ENCODE peak calls at places on chromosome 21, in ten cellular contexts. V, B, T, L, M, P, H, N, R and S are unnamed samples.

GRCh38 chr21:36235058-36235582 is 78.5 kb downstream of the DOP1B start:
- DNase-seq in T (no peak), V (no peak), H (no peak), L (no peak), B (no peak), M (no peak), P (no peak), R (peak), N (no peak), S (no peak)

GRCh38 chr21:26385721-26386120 is 187.4 kb downstream of the CYYR1 start:
- DNase-seq in V (no peak), M (no peak), P (no peak), T (no peak), L (no peak), H (no peak), R (no peak), B (no peak), N (no peak), S (no peak)

GRCh38 chr21:43341349-43342163 is 85.4 kb downstream of the SIK1 start:
- DNase-seq in T (no peak), L (no peak), P (peak), R (no peak), N (no peak), V (no peak), H (no peak), M (no peak), B (no peak), S (no peak)

GRCh38 chr21:42534361-42534900 is 20.8 kb downstream of the SLC37A1 start:
- DNase-seq in L (no peak), P (peak), B (no peak), T (no peak), M (no peak), V (no peak), H (no peak), R (no peak), N (no peak), S (peak)

GRCh38 chr21:28943631-28944030 is 49.0 kb downstream of the LTN1 start:
- DNase-seq in L (no peak), N (no peak), H (peak), B (no peak), M (no peak), V (no peak), R (no peak), P (no peak), T (no peak), S (no peak)

GRCh38 chr21:35352066-35352770 is 303.1 kb upstream of the RUNX1 start:
- DNase-seq in P (no peak), N (no peak), R (no peak), H (no peak), B (no peak), L (no peak), V (no peak), T (no peak), M (peak), S (no peak)

GRCh38 chr21:37208056-37208705 is 59.0 kb downstream of the VPS26C start:
- DNase-seq in V (peak), P (peak), B (no peak), N (peak), H (peak), R (peak), M (no peak), T (no peak), L (peak), S (peak)

GRCh38 chr21:30829659-30830058 is at the start of gene KRTAP7-1:
- DNase-seq in T (no peak), R (no peak), M (no peak), B (no peak), H (no peak), N (no peak), V (no peak), P (no peak), L (no peak), S (no peak)

GRCh38 chr21:25491267-25491666 is 116.0 kb downstream of the MRPL39 start:
- DNase-seq in T (no peak), V (no peak), R (no peak), L (no peak), N (no peak), H (no peak), B (no peak), P (no peak), M (no peak), S (no peak)

GRCh38 chr21:30233636-30234035 is 17.7 kb upstream of the CLDN8 start:
- DNase-seq in H (no peak), L (no peak), B (no peak), P (no peak), T (no peak), N (no peak), M (no peak), R (no peak), V (no peak), S (no peak)

GRCh38 chr21:25848309-25848708 is 113.5 kb downstream of the GABPA start:
- DNase-seq in L (no peak), T (no peak), H (no peak), N (no peak), B (no peak), M (no peak), P (no peak), R (no peak), V (no peak), S (no peak)

GRCh38 chr21:32412998-32413504 is 545 bp downstream of the EVA1C start:
- DNase-seq in B (no peak), N (no peak), P (peak), L (peak), T (no peak), V (peak), R (peak), M (no peak), H (no peak), S (no peak)

GRCh38 chr21:26469789-26470188 is 103.3 kb downstream of the CYYR1 start:
- DNase-seq in N (no peak), M (peak), T (peak), R (no peak), P (peak), H (peak), L (no peak), B (peak), V (no peak), S (no peak)

GRCh38 chr21:44658511-44658910 is 779 bp downstream of the KRTAP12-3 start:
- DNase-seq in P (no peak), T (no peak), R (no peak), V (no peak), L (no peak), N (no peak), M (no peak), B (no peak), H (no peak), S (no peak)

GRCh38 chr21:31335957-31336738 is 7.9 kb downstream of the TIAM1 start:
- DNase-seq in P (peak), H (peak), B (peak), N (peak), V (no peak), L (no peak), M (peak), R (no peak), T (peak), S (no peak)

GRCh38 chr21:36385909-36386642 is 884 bp downstream of the CHAF1B start:
- DNase-seq in V (no peak), H (peak), T (no peak), P (no peak), R (no peak), M (no peak), N (no peak), B (no peak), L (no peak), S (no peak)

GRCh38 chr21:32612999-32613337 is 791 bp upstream of the CFAP298 start:
- DNase-seq in M (no peak), R (no peak), L (no peak), N (no peak), T (no peak), B (no peak), V (no peak), P (no peak), H (no peak), S (no peak)

GRCh38 chr21:28791595-28792282 is 200.9 kb downstream of the LTN1 start:
- DNase-seq in N (peak), M (no peak), P (no peak), H (no peak), V (no peak), T (no peak), R (no peak), L (no peak), B (no peak), S (no peak)

GRCh38 chr21:36747815-36748381 is 49.0 kb downstream of the SIM2 start:
- DNase-seq in M (no peak), R (peak), P (peak), T (no peak), L (peak), H (peak), N (peak), B (no peak), V (no peak), S (no peak)

GRCh38 chr21:44398499-44398898 is 45.1 kb downstream of the TRPM2 start:
- DNase-seq in V (no peak), M (peak), N (no peak), H (no peak), R (no peak), B (no peak), T (no peak), P (no peak), L (no peak), S (no peak)

GRCh38 chr21:37514038-37514665 is 147.6 kb downstream of the DYRK1A start:
- DNase-seq in N (no peak), T (no peak), P (no peak), M (no peak), B (no peak), V (no peak), H (no peak), L (no peak), R (no peak), S (no peak)

GRCh38 chr21:31248598-31248997 is 95.5 kb downstream of the TIAM1 start:
- DNase-seq in R (no peak), H (peak), M (no peak), L (no peak), T (no peak), B (no peak), N (no peak), P (no peak), V (no peak), S (no peak)

GRCh38 chr21:18725653-18726052 is 322.1 kb upstream of the TMPRSS15 start:
- DNase-seq in M (no peak), V (no peak), P (no peak), L (no peak), N (peak), B (no peak), T (no peak), H (no peak), R (no peak), S (no peak)

GRCh38 chr21:28337319-28337718 is 655.4 kb downstream of the LTN1 start:
- DNase-seq in B (no peak), R (no peak), T (peak), V (no peak), M (peak), P (no peak), H (no peak), L (no peak), N (no peak), S (no peak)

GRCh38 chr21:43752758-43753438 is 23.2 kb downstream of the CSTB start:
- DNase-seq in H (no peak), T (no peak), R (no peak), P (no peak), N (no peak), M (no peak), L (no peak), B (no peak), V (no peak), S (no peak)

GRCh38 chr21:32977216-32977615 is 48.5 kb upstream of the OLIG2 start:
- DNase-seq in R (no peak), N (no peak), M (no peak), P (no peak), H (peak), B (no peak), T (no peak), L (no peak), V (no peak), S (no peak)

GRCh38 chr21:29215709-29216108 is 83.0 kb upstream of the BACH1 start:
- DNase-seq in B (peak), L (no peak), M (no peak), V (no peak), H (no peak), R (no peak), T (no peak), N (no peak), P (no peak), S (no peak)

GRCh38 chr21:44086636-44087425 is 20.4 kb upstream of the PWP2 start:
- DNase-seq in M (no peak), T (no peak), B (no peak), H (no peak), L (no peak), R (no peak), P (no peak), N (no peak), V (no peak), S (no peak)

GRCh38 chr21:42455196-42455595 is 40.8 kb downstream of the RSPH1 start:
- DNase-seq in L (no peak), M (no peak), N (no peak), P (no peak), R (peak), H (no peak), T (no peak), B (no peak), V (no peak), S (no peak)

GRCh38 chr21:45055861-45056260 is 18.5 kb upstream of the ADARB1 start:
- DNase-seq in H (peak), V (no peak), M (no peak), N (no peak), T (no peak), R (no peak), L (no peak), B (no peak), P (no peak), S (no peak)

GRCh38 chr21:44686000-44686781 is 4.2 kb upstream of the KRTAP12-1 start:
- DNase-seq in T (no peak), N (peak), H (no peak), M (no peak), V (no peak), B (no peak), P (peak), L (no peak), R (no peak), S (no peak)

GRCh38 chr21:36909901-36910561 is 56.4 kb downstream of the HLCS start:
- DNase-seq in L (no peak), R (no peak), B (peak), N (no peak), H (peak), M (peak), V (no peak), T (peak), P (no peak), S (no peak)

GRCh38 chr21:42393443-42393950 is 2.4 kb downstream of the TMPRSS3 start:
- DNase-seq in M (no peak), N (peak), H (no peak), B (no peak), P (no peak), V (no peak), T (no peak), R (no peak), L (no peak), S (no peak)

GRCh38 chr21:42641311-42642218 is 11.9 kb upstream of the PDE9A start:
- DNase-seq in H (peak), N (no peak), V (no peak), T (no peak), R (peak), M (no peak), L (peak), B (no peak), P (no peak), S (no peak)

DNA sequence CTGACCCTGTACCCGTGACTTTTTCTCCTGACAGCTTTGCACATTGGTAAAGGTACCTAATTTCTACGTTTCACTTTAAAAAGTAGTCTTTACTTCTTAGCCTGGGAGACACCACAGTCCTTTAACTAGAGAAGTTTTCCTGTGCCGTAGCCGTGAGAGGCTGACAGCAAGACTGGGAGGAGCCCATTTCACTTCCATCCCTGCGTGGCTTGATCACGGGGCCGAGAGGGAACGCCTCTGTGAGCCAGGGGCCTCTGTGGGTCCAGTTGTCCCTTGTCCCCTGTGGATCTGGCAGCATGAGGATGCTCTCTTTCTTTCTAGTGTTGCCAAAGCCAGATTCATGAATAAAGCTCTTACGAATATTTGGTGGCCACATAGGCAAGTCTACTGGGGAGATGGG is 21.6 kb downstream of the PCP4 start:
- DNase-seq in T (no peak), L (no peak), M (no peak), P (no peak), H (no peak), N (no peak), V (no peak), B (no peak), R (no peak), S (no peak)
- TF ChIP-seq CTCF in T (no peak), L (no peak), M (no peak), P (no peak), H (no peak), N (no peak), V (no peak), B (no peak), R (no peak), S (no peak)

GRCh38 chr21:34074283-34075098 is 1.1 kb downstream of the MRPS6 start:
- DNase-seq in P (no peak), B (no peak), M (no peak), T (no peak), N (peak), H (no peak), V (no peak), L (peak), R (no peak), S (no peak)
- TF ChIP-seq CTCF in P (no peak), B (peak), M (no peak), T (peak), N (peak), H (no peak), V (no peak), L (no peak), R (no peak), S (no peak)

DNA sequence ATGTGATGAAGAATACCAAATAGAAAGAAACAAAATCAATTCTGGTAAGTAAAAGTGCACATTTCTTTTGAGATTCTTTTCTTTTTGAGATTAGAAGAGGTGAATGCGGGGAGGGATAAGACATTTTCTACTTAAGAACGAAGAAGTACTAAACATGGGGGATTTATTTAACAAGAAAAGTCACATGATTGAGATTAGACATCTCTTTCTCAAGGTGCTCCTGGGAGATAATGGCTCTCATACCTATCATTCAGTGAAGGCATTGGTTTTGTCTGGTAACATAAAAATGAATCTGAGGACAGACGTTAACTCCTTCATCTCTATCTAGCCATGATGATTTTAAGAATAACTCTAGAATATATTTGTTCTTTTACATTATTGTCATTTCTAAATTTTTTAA is 147.9 kb upstream of the SAMSN1 start:
- DNase-seq in R (no peak), T (no peak), N (no peak), M (no peak), V (no peak), B (no peak), L (no peak), P (no peak), H (no peak), S (no peak)
- TF ChIP-seq CTCF in R (no peak), T (no peak), N (no peak), M (no peak), V (no peak), B (no peak), L (no peak), P (no peak), H (no peak), S (no peak)

GRCh38 chr21:41374867-41375533 is 13.2 kb downstream of the MX2 start:
- DNase-seq in N (peak), P (peak), L (no peak), B (no peak), H (no peak), V (peak), R (no peak), M (no peak), T (no peak), S (no peak)

GRCh38 chr21:41373253-41373652 is 11.4 kb downstream of the MX2 start:
- DNase-seq in B (no peak), H (no peak), R (peak), L (no peak), V (peak), M (no peak), P (peak), N (no peak), T (no peak), S (no peak)

GRCh38 chr21:41375875-41376274 is 14.0 kb downstream of the MX2 start:
- DNase-seq in L (no peak), V (no peak), T (no peak), B (no peak), R (no peak), P (no peak), N (no peak), M (no peak), H (no peak), S (no peak)

GRCh38 chr21:41373769-41374168 is 11.9 kb downstream of the MX2 start:
- DNase-seq in M (no peak), B (no peak), N (no peak), H (no peak), T (no peak), R (peak), P (peak), L (no peak), V (no peak), S (no peak)

DNA sequence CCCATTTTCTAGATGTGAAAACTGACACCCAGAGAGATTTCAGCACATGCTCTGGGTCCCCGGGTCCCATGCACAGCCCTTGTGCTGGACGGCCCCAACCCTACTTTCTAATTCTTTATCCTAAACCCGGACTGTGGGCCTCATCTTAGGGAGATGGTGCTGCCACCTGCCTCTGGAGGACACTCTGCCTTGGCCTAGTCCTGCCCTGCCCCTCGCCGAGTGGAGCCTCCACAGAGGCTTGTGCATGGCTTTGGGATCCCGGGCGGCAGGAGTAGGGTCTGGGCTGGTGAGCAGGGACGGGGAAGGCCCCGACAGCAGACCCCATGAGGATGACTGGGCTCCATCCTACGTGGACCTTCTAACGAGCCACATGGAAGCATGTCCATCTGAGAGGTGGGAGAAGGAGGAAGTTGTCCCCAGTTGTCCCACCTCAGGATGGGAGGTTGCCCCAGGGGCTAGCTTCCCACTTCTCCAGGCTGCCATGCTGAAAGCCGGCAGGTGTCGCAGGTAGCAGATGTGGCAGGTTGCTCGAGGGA is 12.4 kb downstream of the MX2 start:
- DNase-seq in T (no peak), V (peak), M (no peak), P (peak), R (peak), N (no peak), B (no peak), L (no peak), H (no peak), S (peak)
- TF ChIP-seq CTCF in T (no peak), V (no peak), M (no peak), P (no peak), R (no peak), N (no peak), B (no peak), L (no peak), H (no peak), S (no peak)

DNA sequence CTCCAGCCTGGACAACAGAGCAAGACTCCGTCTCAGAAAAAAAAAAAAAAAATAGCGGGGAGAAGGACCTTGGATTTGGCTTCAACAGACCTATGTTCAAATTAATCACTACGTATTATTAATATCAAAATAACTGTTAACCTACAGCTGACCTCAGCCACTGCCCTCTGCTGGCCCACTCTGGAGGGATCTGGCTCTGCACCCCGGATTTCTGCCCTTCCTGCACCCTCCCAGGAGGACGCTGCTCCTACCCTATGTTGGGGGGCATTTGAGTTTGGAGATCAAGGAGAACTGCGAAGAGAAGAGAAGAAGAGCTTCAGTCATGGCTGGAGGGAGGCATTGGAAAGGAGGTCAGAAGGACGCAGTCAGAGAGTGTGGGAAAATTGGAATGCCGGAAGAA is 96.7 kb downstream of the PSMG1 start:
- DNase-seq in M (no peak), P (no peak), T (no peak), B (no peak), R (no peak), N (no peak), L (no peak), H (no peak), V (no peak), S (no peak)
- TF ChIP-seq CTCF in M (no peak), P (no peak), T (peak), B (no peak), R (no peak), N (no peak), L (no peak), H (peak), V (no peak), S (no peak)

GRCh38 chr21:46325073-46325912 is 1.3 kb downstream of the PCNT start:
- DNase-seq in V (no peak), P (peak), R (peak), B (no peak), T (no peak), L (peak), M (no peak), H (peak), N (peak), S (no peak)
- TF ChIP-seq CTCF in V (peak), P (no peak), R (no peak), B (peak), T (peak), L (no peak), M (peak), H (no peak), N (no peak), S (no peak)